ENCODE peak calls at places on chromosomes 3 and 15, in six cellular contexts. E, A, S, H, F and L are unnamed samples.

GRCh38 chr3:37103103-37103815 is 71.1 kb downstream of the LRRFIP2 start:
- DNase-seq in E (no peak), A (no peak), S (no peak), H (no peak), F (no peak), L (no peak)

GRCh38 chr3:11071096-11071755 is 78.7 kb downstream of the SLC6A1 start:
- DNase-seq in E (no peak), A (no peak), S (no peak), H (no peak), F (no peak), L (no peak)

GRCh38 chr15:65086680-65087111 is 10.2 kb downstream of the KBTBD13 start:
- DNase-seq in E (no peak), A (peak), S (no peak), H (no peak), F (no peak), L (no peak)

GRCh38 chr15:81001180-81002003 is 669 bp downstream of the TLNRD1 start:
- DNase-seq in E (peak), A (peak), S (no peak), H (peak), F (no peak), L (peak)

GRCh38 chr15:93179072-93179471 is 90.1 kb upstream of the RGMA start:
- DNase-seq in E (peak), A (peak), S (peak), H (no peak), F (peak), L (peak)

GRCh38 chr3:101879623-101880284 is 30.4 kb downstream of the NFKBIZ start:
- DNase-seq in E (no peak), A (no peak), S (no peak), H (no peak), F (no peak), L (no peak)

GRCh38 chr3:160941885-160942494 is 163.2 kb downstream of the B3GALNT1 start:
- DNase-seq in E (no peak), A (no peak), S (peak), H (no peak), F (no peak), L (peak)

GRCh38 chr3:142028174-142028833 is 121.0 kb downstream of the TFDP2 start:
- DNase-seq in E (no peak), A (no peak), S (no peak), H (no peak), F (peak), L (no peak)

GRCh38 chr3:111858641-111859040 is 424 bp upstream of the PHLDB2 start:
- DNase-seq in E (no peak), A (no peak), S (no peak), H (no peak), F (no peak), L (no peak)

GRCh38 chr15:78007965-78008886 is 69.3 kb downstream of the TBC1D2B start:
- DNase-seq in E (peak), A (peak), S (peak), H (no peak), F (no peak), L (peak)

GRCh38 chr15:66780172-66780972 is 78.3 kb downstream of the SMAD6 start:
- DNase-seq in E (no peak), A (peak), S (no peak), H (no peak), F (no peak), L (no peak)

GRCh38 chr3:74214286-74214685 is 400.2 kb downstream of the CNTN3 start:
- DNase-seq in E (no peak), A (no peak), S (no peak), H (no peak), F (no peak), L (no peak)

GRCh38 chr3:52240059-52240885 is 1.3 kb upstream of the TWF2 start:
- DNase-seq in E (peak), A (peak), S (peak), H (no peak), F (peak), L (peak)

GRCh38 chr15:90683876-90684275 is 33.3 kb upstream of the BLM start:
- DNase-seq in E (no peak), A (no peak), S (no peak), H (no peak), F (no peak), L (no peak)

GRCh38 chr15:101127503-101128076 is 124.3 kb downstream of the CHSY1 start:
- DNase-seq in E (peak), A (peak), S (peak), H (no peak), F (no peak), L (peak)

GRCh38 chr3:114660808-114661207 is 367.0 kb downstream of the TIGIT start:
- DNase-seq in E (no peak), A (no peak), S (no peak), H (no peak), F (no peak), L (no peak)

GRCh38 chr3:53324011-53324544 is 23.3 kb downstream of the DCP1A start:
- DNase-seq in E (peak), A (no peak), S (peak), H (no peak), F (no peak), L (peak)

GRCh38 chr15:31111091-31111647 is 9.6 kb upstream of the TRPM1 start:
- DNase-seq in E (no peak), A (no peak), S (no peak), H (no peak), F (no peak), L (no peak)

GRCh38 chr15:63157891-63158431 is 684 bp upstream of the RPS27L start:
- DNase-seq in E (peak), A (peak), S (peak), H (peak), F (no peak), L (peak)

GRCh38 chr3:145248928-145249327 is 912.1 kb downstream of the PLOD2 start:
- DNase-seq in E (no peak), A (no peak), S (no peak), H (no peak), F (no peak), L (no peak)

GRCh38 chr3:4464579-4464978 is 2.5 kb downstream of the SUMF1 start:
- DNase-seq in E (no peak), A (no peak), S (no peak), H (no peak), F (no peak), L (no peak)

GRCh38 chr15:68228143-68228970 is 1.2 kb downstream of the CLN6 start:
- DNase-seq in E (peak), A (peak), S (no peak), H (peak), F (no peak), L (peak)

GRCh38 chr3:172213765-172214358 is 174.5 kb downstream of the FNDC3B start:
- DNase-seq in E (no peak), A (no peak), S (no peak), H (no peak), F (no peak), L (no peak)

GRCh38 chr15:68210821-68211655 is 5.9 kb upstream of the CALML4 start:
- DNase-seq in E (peak), A (peak), S (no peak), H (peak), F (no peak), L (peak)

GRCh38 chr3:128487813-128488635 is 5.0 kb downstream of the GATA2 start:
- DNase-seq in E (peak), A (peak), S (peak), H (no peak), F (peak), L (peak)

GRCh38 chr15:92617197-92618037 is 38.2 kb downstream of the FAM174B start:
- DNase-seq in E (peak), A (peak), S (peak), H (peak), F (no peak), L (peak)

GRCh38 chr3:143935678-143936077 is 35.9 kb upstream of the DIPK2A start:
- DNase-seq in E (no peak), A (no peak), S (no peak), H (no peak), F (no peak), L (no peak)

GRCh38 chr3:157785071-157785826 is 282.0 kb upstream of the VEPH1 start:
- DNase-seq in E (no peak), A (no peak), S (no peak), H (no peak), F (no peak), L (no peak)

GRCh38 chr3:150222646-150223045 is 185.5 kb upstream of the TSC22D2 start:
- DNase-seq in E (no peak), A (no peak), S (no peak), H (no peak), F (no peak), L (no peak)

GRCh38 chr3:24588568-24588967 is 93.9 kb upstream of the THRB start:
- DNase-seq in E (no peak), A (no peak), S (no peak), H (no peak), F (no peak), L (no peak)

GRCh38 chr3:179322481-179323196 is at the start of gene ZNF639:
- DNase-seq in E (peak), A (peak), S (peak), H (peak), F (peak), L (peak)

GRCh38 chr3:43203022-43203421 is 83.3 kb upstream of the SNRK start:
- DNase-seq in E (no peak), A (no peak), S (no peak), H (no peak), F (no peak), L (no peak)

GRCh38 chr15:71496336-71496955 is 313.9 kb upstream of the NR2E3 start:
- DNase-seq in E (no peak), A (no peak), S (no peak), H (no peak), F (no peak), L (no peak)

GRCh38 chr3:97131476-97131875 is 317.1 kb downstream of the EPHA6 start:
- DNase-seq in E (no peak), A (no peak), S (no peak), H (no peak), F (no peak), L (no peak)

GRCh38 chr3:9062570-9062969 is 99.3 kb upstream of the RAD18 start:
- DNase-seq in E (no peak), A (no peak), S (no peak), H (no peak), F (no peak), L (no peak)

GRCh38 chr15:58440181-58440910 is 8.6 kb downstream of the LIPC start:
- DNase-seq in E (no peak), A (no peak), S (peak), H (no peak), F (no peak), L (no peak)

GRCh38 chr3:122786067-122786466 is 7.6 kb downstream of the HSPBAP1 start:
- DNase-seq in E (no peak), A (no peak), S (no peak), H (no peak), F (no peak), L (no peak)

GRCh38 chr3:141710888-141711616 is 27.0 kb upstream of the RNF7 start:
- DNase-seq in E (no peak), A (peak), S (no peak), H (no peak), F (no peak), L (no peak)

GRCh38 chr3:168654700-168655099 is 559.0 kb upstream of the GOLIM4 start:
- DNase-seq in E (no peak), A (no peak), S (no peak), H (no peak), F (no peak), L (no peak)

GRCh38 chr3:106508331-106508893 is 639.6 kb upstream of the CBLB start:
- DNase-seq in E (no peak), A (no peak), S (no peak), H (no peak), F (no peak), L (no peak)

GRCh38 chr3:39479701-39480414 is 12.4 kb downstream of the MOBP start:
- DNase-seq in E (no peak), A (no peak), S (no peak), H (no peak), F (no peak), L (no peak)

GRCh38 chr3:39491014-39491413 is 23.5 kb downstream of the MOBP start:
- DNase-seq in E (no peak), A (no peak), S (no peak), H (no peak), F (no peak), L (no peak)

DNA sequence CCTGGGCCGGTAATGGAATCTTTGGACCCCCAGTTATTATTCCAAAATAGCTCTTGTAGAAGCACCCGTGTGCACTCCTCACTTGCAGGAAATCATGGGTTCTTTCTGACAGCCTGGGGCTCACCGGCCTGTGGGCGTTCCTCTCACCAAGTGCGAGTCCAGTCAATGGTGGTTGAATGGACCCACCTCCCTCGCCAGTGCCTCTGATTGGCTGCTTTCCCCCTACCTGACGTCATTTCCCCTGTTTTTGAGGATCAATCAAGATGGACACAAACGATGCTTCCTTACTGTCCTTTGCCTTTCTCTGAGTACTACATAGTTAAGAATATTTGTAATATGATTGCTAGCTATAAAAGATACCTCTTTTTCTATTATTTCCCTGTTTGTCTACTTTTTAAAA is 18.1 kb downstream of the MOBP start:
- DNase-seq in E (no peak), A (no peak), S (no peak), H (no peak), F (no peak), L (no peak)
- TF ChIP-seq CTCF in E (no peak), A (no peak), S (no peak), H (no peak), F (no peak), L (no peak)

GRCh38 chr15:74396445-74397238 is 29.2 kb upstream of the CYP11A1 start:
- DNase-seq in E (no peak), A (no peak), S (no peak), H (no peak), F (no peak), L (no peak)

GRCh38 chr15:74397239-74398068 is 30.0 kb upstream of the CYP11A1 start:
- DNase-seq in E (no peak), A (no peak), S (no peak), H (no peak), F (no peak), L (no peak)

GRCh38 chr15:74394090-74394846 is 26.8 kb upstream of the CYP11A1 start:
- DNase-seq in E (no peak), A (no peak), S (no peak), H (no peak), F (no peak), L (no peak)

GRCh38 chr15:74396146-74396438 is 28.6 kb upstream of the CYP11A1 start:
- DNase-seq in E (no peak), A (no peak), S (no peak), H (no peak), F (no peak), L (no peak)

DNA sequence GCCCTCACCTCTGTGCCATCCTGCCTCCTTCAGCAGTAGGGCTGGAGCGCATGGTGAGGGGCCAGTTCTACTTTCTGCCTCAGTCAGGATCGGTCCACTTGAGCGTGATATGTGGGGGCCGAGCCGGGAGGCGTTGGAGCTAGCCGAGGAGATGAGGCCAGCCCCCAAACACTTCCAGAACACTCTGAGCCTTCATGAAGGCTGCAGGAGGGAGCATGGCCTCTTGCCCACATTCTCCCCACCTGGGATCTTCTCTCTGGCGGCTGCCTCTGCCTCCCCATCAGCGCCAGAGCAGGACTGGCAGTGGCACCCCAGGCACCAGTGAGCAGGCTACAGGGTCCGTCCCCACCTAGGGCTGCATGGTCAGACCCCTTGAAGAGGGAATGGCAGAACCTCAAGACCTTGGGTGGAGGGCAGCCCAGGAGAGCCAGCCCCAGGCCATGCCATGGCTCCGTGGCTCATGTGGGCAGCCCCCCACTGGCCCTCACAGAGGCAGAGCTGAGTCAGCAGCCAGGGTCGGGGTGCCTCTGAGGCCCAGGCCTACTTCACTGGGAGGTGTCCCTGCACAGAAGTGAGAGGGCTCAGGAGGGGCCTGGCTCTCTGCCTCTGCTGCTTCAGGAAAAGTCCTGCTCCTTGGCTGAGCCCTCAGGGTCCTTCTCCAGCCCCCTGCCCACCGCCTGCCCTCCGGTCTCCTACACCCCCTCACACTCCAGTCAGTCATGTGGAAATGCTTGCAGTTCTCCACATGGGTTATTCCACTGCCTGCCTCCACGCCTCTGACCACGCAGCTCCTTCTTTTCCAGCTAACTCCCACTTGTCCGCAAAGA is 28.1 kb upstream of the CYP11A1 start:
- DNase-seq in E (no peak), A (no peak), S (no peak), H (no peak), F (no peak), L (no peak)
- H3K27ac ChIP-seq in E (no peak), A (no peak), S (no peak), H (no peak), F (no peak), L (no peak)

GRCh38 chr15:69282128-69282743 is 16.5 kb upstream of the PAQR5 start:
- DNase-seq in E (no peak), A (no peak), S (no peak), H (no peak), F (no peak), L (no peak)

GRCh38 chr15:69277316-69277715 is 21.4 kb upstream of the PAQR5 start:
- DNase-seq in E (no peak), A (no peak), S (no peak), H (no peak), F (no peak), L (no peak)

GRCh38 chr15:69275933-69276565 is 22.7 kb upstream of the PAQR5 start:
- DNase-seq in E (no peak), A (no peak), S (no peak), H (no peak), F (no peak), L (no peak)

GRCh38 chr15:69279636-69280035 is 19.1 kb upstream of the PAQR5 start:
- DNase-seq in E (no peak), A (no peak), S (no peak), H (no peak), F (no peak), L (no peak)

DNA sequence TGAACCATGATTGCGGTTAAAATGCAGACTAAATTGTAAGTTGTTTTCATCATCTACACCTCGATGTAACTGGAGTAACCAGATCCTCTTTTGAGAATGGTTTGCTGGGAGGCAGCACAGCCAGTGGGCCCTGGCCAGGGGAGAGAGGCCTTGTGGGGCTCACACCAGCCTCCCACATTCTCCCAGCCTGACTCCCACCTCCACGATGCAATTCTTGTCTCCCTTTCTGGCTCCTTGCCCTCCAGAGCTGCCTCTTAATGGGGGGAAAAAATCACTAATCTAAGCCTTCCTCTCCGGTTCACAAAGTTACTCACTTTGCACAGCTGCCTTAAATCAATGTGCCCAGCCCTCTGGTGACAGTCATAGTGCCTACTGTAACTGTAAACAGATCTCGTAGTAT is 17.9 kb upstream of the PAQR5 start:
- DNase-seq in E (no peak), A (no peak), S (no peak), H (no peak), F (no peak), L (no peak)
- H3K4me3 ChIP-seq in E (no peak), A (no peak), S (no peak), H (no peak), F (no peak), L (no peak)

GRCh38 chr3:98801042-98801747 is 38.1 kb downstream of the ST3GAL6 start:
- DNase-seq in E (no peak), A (no peak), S (no peak), H (no peak), F (no peak), L (no peak)
- TF ChIP-seq CTCF in E (peak), A (no peak), S (no peak), H (no peak), F (no peak), L (no peak)